ENCODE peak calls at places on chromosome 4, in nine cellular contexts. N is GDM1, B is memory B cell, H is heart right ventricle, O is DMS79 treated with DMSO at 0.1 percent for 48 hours, U is renal cortical epithelial cell, S is AG04450, L is Right ventricle myocardium superior, G is endothelial cell of umbilical vein. A is an unnamed sample.

GRCh38 chr4:121822796-121823504 is 733 bp downstream of the CCNA2 start:
- DNase-seq in N (peak), B (no peak), H (peak), O (peak), U (no peak), S (no peak), L (no peak), G (peak), A (no peak)

GRCh38 chr4:190020790-190021717 is 6.0 kb downstream of the FRG2 start:
- DNase-seq in N (no peak), B (no peak), H (no peak), O (no peak), U (peak), S (no peak), L (peak), G (no peak), A (peak)

GRCh38 chr4:185811509-185812364 is at the start of gene SORBS2:
- DNase-seq in N (no peak), B (peak), H (peak), O (peak), U (peak), S (no peak), L (peak), G (no peak), A (peak)

GRCh38 chr4:149549911-149550310 is 265.7 kb downstream of the IQCM start:
- DNase-seq in N (no peak), B (no peak), H (peak), O (no peak), U (peak), S (no peak), L (no peak), G (no peak), A (no peak)

GRCh38 chr4:5793514-5793913 is 82.5 kb downstream of the EVC start:
- DNase-seq in N (no peak), B (no peak), H (no peak), O (no peak), U (no peak), S (no peak), L (no peak), G (no peak), A (peak)

GRCh38 chr4:91837608-91838029 is 466.1 kb upstream of the GRID2 start:
- DNase-seq in N (no peak), B (no peak), H (no peak), O (no peak), U (peak), S (no peak), L (no peak), G (no peak), A (no peak)

GRCh38 chr4:72945719-72946336 is 123.7 kb downstream of the COX18 start:
- DNase-seq in N (no peak), B (no peak), H (no peak), O (no peak), U (no peak), S (no peak), L (no peak), G (no peak), A (no peak)

GRCh38 chr4:7758444-7758815 is 181.2 kb downstream of the AFAP1 start:
- DNase-seq in N (no peak), B (no peak), H (no peak), O (no peak), U (no peak), S (no peak), L (peak), G (no peak), A (peak)

GRCh38 chr4:138908134-138908533 is 107.4 kb upstream of the NOCT start:
- DNase-seq in N (no peak), B (no peak), H (no peak), O (no peak), U (no peak), S (no peak), L (no peak), G (no peak), A (no peak)

GRCh38 chr4:24121395-24122175 is 231.7 kb upstream of the PPARGC1A start:
- DNase-seq in N (no peak), B (no peak), H (no peak), O (no peak), U (no peak), S (no peak), L (no peak), G (no peak), A (no peak)

GRCh38 chr4:24419147-24420034 is 165.0 kb downstream of the DHX15 start:
- DNase-seq in N (peak), B (peak), H (peak), O (peak), U (peak), S (peak), L (peak), G (peak), A (peak)

GRCh38 chr4:98747659-98748091 is 89.3 kb upstream of the TSPAN5 start:
- DNase-seq in N (no peak), B (no peak), H (no peak), O (no peak), U (no peak), S (no peak), L (no peak), G (peak), A (no peak)

GRCh38 chr4:6622744-6623143 is 17.7 kb upstream of the MRFAP1 start:
- DNase-seq in N (no peak), B (no peak), H (no peak), O (no peak), U (no peak), S (no peak), L (no peak), G (no peak), A (no peak)